ENCODE peak calls at places on chromosome 12, in seven cellular contexts. One of them, this sample, is unnamed.

GRCh38 chr12:59322473-59322872 is 273.4 kb upstream of the SLC16A7 start:
- DNase-seq in AG04450: no peak
- DNase-seq in BJ: no peak
- DNase-seq in lung: no peak
- DNase-seq in CD8-positive, alpha-beta T cell: no peak
- DNase-seq in MM.1S: no peak
- DNase-seq in A549: no peak
- DNase-seq in this sample: no peak

GRCh38 chr12:69415471-69416275 is 54.5 kb upstream of the FRS2 start:
- DNase-seq in AG04450: peak; percentile 88
- DNase-seq in BJ: peak; percentile 81
- DNase-seq in lung: peak; percentile 44
- DNase-seq in CD8-positive, alpha-beta T cell: no peak
- DNase-seq in MM.1S: peak; percentile 52
- DNase-seq in A549: peak; percentile 69
- DNase-seq in this sample: peak; percentile 81

GRCh38 chr12:119715268-119715620 is 47.3 kb downstream of the PRKAB1 start:
- DNase-seq in AG04450: no peak
- DNase-seq in BJ: no peak
- DNase-seq in lung: no peak
- DNase-seq in CD8-positive, alpha-beta T cell: no peak
- DNase-seq in MM.1S: no peak
- DNase-seq in A549: no peak
- DNase-seq in this sample: no peak

GRCh38 chr12:120397827-120398563 is 29.0 kb upstream of the MSI1 start:
- DNase-seq in AG04450: no peak
- DNase-seq in BJ: no peak
- DNase-seq in lung: no peak
- DNase-seq in CD8-positive, alpha-beta T cell: no peak
- DNase-seq in MM.1S: no peak
- DNase-seq in A549: no peak
- DNase-seq in this sample: no peak

GRCh38 chr12:91355150-91356006 is 172.8 kb upstream of the DCN start:
- DNase-seq in AG04450: peak; percentile 63
- DNase-seq in BJ: no peak
- DNase-seq in lung: peak; percentile 65
- DNase-seq in CD8-positive, alpha-beta T cell: peak; percentile 53
- DNase-seq in MM.1S: peak; percentile 73
- DNase-seq in A549: peak; percentile 71
- DNase-seq in this sample: no peak

GRCh38 chr12:45991289-45992249 is 1.2 kb upstream of the SCAF11 start:
- DNase-seq in AG04450: no peak
- DNase-seq in BJ: no peak
- DNase-seq in lung: peak; percentile 75
- DNase-seq in CD8-positive, alpha-beta T cell: peak; percentile 79
- DNase-seq in MM.1S: peak; percentile 81
- DNase-seq in A549: peak; percentile 77
- DNase-seq in this sample: no peak

GRCh38 chr12:91333966-91334365 is 151.3 kb upstream of the DCN start:
- DNase-seq in AG04450: no peak
- DNase-seq in BJ: no peak
- DNase-seq in lung: no peak
- DNase-seq in CD8-positive, alpha-beta T cell: no peak
- DNase-seq in MM.1S: no peak
- DNase-seq in A549: no peak
- DNase-seq in this sample: no peak

GRCh38 chr12:3432176-3432742 is 58.7 kb upstream of the PRMT8 start:
- DNase-seq in AG04450: no peak
- DNase-seq in BJ: no peak
- DNase-seq in lung: no peak
- DNase-seq in CD8-positive, alpha-beta T cell: no peak
- DNase-seq in MM.1S: peak; percentile 59
- DNase-seq in A549: no peak
- DNase-seq in this sample: no peak

GRCh38 chr12:131432532-131433260 is 278.2 kb upstream of the SFSWAP start:
- DNase-seq in AG04450: no peak
- DNase-seq in BJ: no peak
- DNase-seq in lung: no peak
- DNase-seq in CD8-positive, alpha-beta T cell: no peak
- DNase-seq in MM.1S: no peak
- DNase-seq in A549: no peak
- DNase-seq in this sample: no peak

GRCh38 chr12:57549909-57550627 is at the start of gene KIF5A:
- DNase-seq in AG04450: no peak
- DNase-seq in BJ: no peak
- DNase-seq in lung: no peak
- DNase-seq in CD8-positive, alpha-beta T cell: peak; percentile 75
- DNase-seq in MM.1S: peak; percentile 43
- DNase-seq in A549: no peak
- DNase-seq in this sample: no peak

GRCh38 chr12:99386907-99387306 is 260.6 kb upstream of the GARIN6 start:
- DNase-seq in AG04450: peak; percentile 1
- DNase-seq in BJ: no peak
- DNase-seq in lung: no peak
- DNase-seq in CD8-positive, alpha-beta T cell: no peak
- DNase-seq in MM.1S: peak; percentile 47
- DNase-seq in A549: peak; percentile 69
- DNase-seq in this sample: no peak

GRCh38 chr12:1309610-1310009 is 284.8 kb downstream of the FBXL14 start:
- DNase-seq in AG04450: no peak
- DNase-seq in BJ: no peak
- DNase-seq in lung: no peak
- DNase-seq in CD8-positive, alpha-beta T cell: no peak
- DNase-seq in MM.1S: no peak
- DNase-seq in A549: no peak
- DNase-seq in this sample: no peak

GRCh38 chr12:8146416-8146771 is 10.4 kb upstream of the ZNF705A start:
- DNase-seq in AG04450: no peak
- DNase-seq in BJ: no peak
- DNase-seq in lung: no peak
- DNase-seq in CD8-positive, alpha-beta T cell: no peak
- DNase-seq in MM.1S: no peak
- DNase-seq in A549: no peak
- DNase-seq in this sample: no peak

GRCh38 chr12:49776413-49776812 is 35.1 kb downstream of the TMBIM6 start:
- DNase-seq in AG04450: peak; percentile 56
- DNase-seq in BJ: no peak
- DNase-seq in lung: peak; percentile 69
- DNase-seq in CD8-positive, alpha-beta T cell: peak; percentile 61
- DNase-seq in MM.1S: peak; percentile 57
- DNase-seq in A549: peak; percentile 83
- DNase-seq in this sample: no peak

GRCh38 chr12:52254965-52255751 is 19.3 kb upstream of the KRT86 start:
- DNase-seq in AG04450: no peak
- DNase-seq in BJ: no peak
- DNase-seq in lung: no peak
- DNase-seq in CD8-positive, alpha-beta T cell: no peak
- DNase-seq in MM.1S: no peak
- DNase-seq in A549: no peak
- DNase-seq in this sample: no peak

GRCh38 chr12:110733857-110734373 is 8.8 kb downstream of the PPP1CC start:
- DNase-seq in AG04450: no peak
- DNase-seq in BJ: no peak
- DNase-seq in lung: no peak
- DNase-seq in CD8-positive, alpha-beta T cell: peak; percentile 27
- DNase-seq in MM.1S: no peak
- DNase-seq in A549: no peak
- DNase-seq in this sample: no peak

GRCh38 chr12:65725376-65725775 is 98.9 kb upstream of the HMGA2 start:
- DNase-seq in AG04450: no peak
- DNase-seq in BJ: no peak
- DNase-seq in lung: no peak
- DNase-seq in CD8-positive, alpha-beta T cell: no peak
- DNase-seq in MM.1S: no peak
- DNase-seq in A549: no peak
- DNase-seq in this sample: no peak

GRCh38 chr12:132366341-132366861 is 37.0 kb upstream of the GALNT9 start:
- DNase-seq in AG04450: no peak
- DNase-seq in BJ: no peak
- DNase-seq in lung: no peak
- DNase-seq in CD8-positive, alpha-beta T cell: no peak
- DNase-seq in MM.1S: no peak
- DNase-seq in A549: no peak
- DNase-seq in this sample: no peak

GRCh38 chr12:54232790-54233189 is 44.0 kb upstream of the SMUG1 start:
- DNase-seq in AG04450: no peak
- DNase-seq in BJ: no peak
- DNase-seq in lung: no peak
- DNase-seq in CD8-positive, alpha-beta T cell: no peak
- DNase-seq in MM.1S: no peak
- DNase-seq in A549: no peak
- DNase-seq in this sample: peak; percentile 63
- TF ChIP-seq CTCF in AG04450: peak; percentile 34
- TF ChIP-seq CTCF in BJ: peak; percentile 39
- TF ChIP-seq CTCF in lung: no peak
- TF ChIP-seq CTCF in CD8-positive, alpha-beta T cell: no peak
- TF ChIP-seq CTCF in MM.1S: no peak
- TF ChIP-seq CTCF in A549: no peak
- TF ChIP-seq CTCF in this sample: no peak

DNA sequence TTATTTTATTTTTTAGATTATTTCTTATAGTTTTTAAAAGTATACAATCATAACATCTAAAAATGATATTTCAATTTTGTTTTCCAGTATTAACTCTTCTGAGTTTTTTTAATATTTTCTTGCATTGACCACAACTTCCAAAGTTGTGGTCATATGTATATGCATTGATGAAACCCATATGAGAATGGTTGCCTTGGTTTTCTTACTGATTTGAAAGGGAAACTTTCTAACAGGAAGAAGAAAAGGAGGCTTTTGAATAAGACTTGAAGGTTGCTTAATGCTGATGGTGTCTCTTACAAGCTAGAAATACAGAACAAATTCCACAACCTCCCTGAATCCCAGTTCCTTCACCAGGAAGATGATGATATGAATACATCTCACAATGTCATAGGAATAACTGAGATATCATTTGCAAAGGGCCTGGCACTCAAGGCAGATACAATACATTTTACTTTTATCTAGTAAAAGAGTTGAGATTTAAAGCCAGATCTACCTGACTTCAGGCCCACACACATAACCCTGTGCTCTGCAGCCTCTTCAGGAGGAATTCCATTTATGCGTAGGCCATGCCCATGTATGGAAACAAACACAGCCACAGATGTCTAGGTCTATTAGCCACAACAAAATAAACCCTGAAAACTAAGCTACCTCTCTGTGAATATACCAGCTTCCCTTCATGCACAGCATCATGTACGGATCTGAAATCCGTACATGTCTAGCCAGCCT is 165.4 kb upstream of the PLEKHG7 start:
- DNase-seq in AG04450: no peak
- DNase-seq in BJ: no peak
- DNase-seq in lung: no peak
- DNase-seq in CD8-positive, alpha-beta T cell: no peak
- DNase-seq in MM.1S: peak; percentile 71
- DNase-seq in A549: no peak
- DNase-seq in this sample: no peak
- H3K4me3 ChIP-seq in AG04450: no peak overlapping the region
- H3K4me3 ChIP-seq in BJ: no peak overlapping the region
- H3K4me3 ChIP-seq in lung: no peak overlapping the region
- H3K4me3 ChIP-seq in CD8-positive, alpha-beta T cell: no peak overlapping the region
- H3K4me3 ChIP-seq in MM.1S: no peak overlapping the region
- H3K4me3 ChIP-seq in A549: no peak overlapping the region
- H3K4me3 ChIP-seq in this sample: no peak overlapping the region

GRCh38 chr12:105368047-105368646 is 37.7 kb downstream of the C12orf75 start:
- DNase-seq in AG04450: no peak
- DNase-seq in BJ: no peak
- DNase-seq in lung: no peak
- DNase-seq in CD8-positive, alpha-beta T cell: no peak
- DNase-seq in MM.1S: no peak
- DNase-seq in A549: no peak
- DNase-seq in this sample: no peak

GRCh38 chr12:105363890-105364289 is 33.4 kb downstream of the C12orf75 start:
- DNase-seq in AG04450: no peak
- DNase-seq in BJ: no peak
- DNase-seq in lung: no peak
- DNase-seq in CD8-positive, alpha-beta T cell: no peak
- DNase-seq in MM.1S: no peak
- DNase-seq in A549: no peak
- DNase-seq in this sample: no peak

GRCh38 chr12:105365231-105365630 is 34.7 kb downstream of the C12orf75 start:
- DNase-seq in AG04450: no peak
- DNase-seq in BJ: no peak
- DNase-seq in lung: no peak
- DNase-seq in CD8-positive, alpha-beta T cell: no peak
- DNase-seq in MM.1S: no peak
- DNase-seq in A549: no peak
- DNase-seq in this sample: no peak

DNA sequence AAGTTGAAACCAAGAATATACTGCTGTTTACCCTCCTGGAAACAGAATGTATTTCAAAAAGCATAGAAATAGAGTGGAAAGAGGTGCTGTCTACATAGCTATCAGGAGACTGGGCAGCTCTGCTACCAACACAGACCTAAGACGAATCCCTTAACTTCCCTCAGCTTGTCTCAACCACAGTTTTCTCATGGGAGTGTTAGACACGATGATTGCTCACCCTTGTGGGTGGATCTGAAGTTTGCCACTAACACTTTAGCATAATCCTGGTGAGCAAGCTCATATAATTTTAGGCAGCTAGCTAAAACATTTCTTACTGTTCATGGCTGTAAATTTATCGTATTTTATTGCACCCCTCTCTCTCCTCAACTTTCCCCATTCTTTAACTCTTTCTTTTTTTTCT is 38.5 kb downstream of the C12orf75 start:
- DNase-seq in AG04450: peak; percentile 38
- DNase-seq in BJ: no peak
- DNase-seq in lung: no peak
- DNase-seq in CD8-positive, alpha-beta T cell: no peak
- DNase-seq in MM.1S: no peak
- DNase-seq in A549: no peak
- DNase-seq in this sample: peak; percentile 53
- TF ChIP-seq CTCF in AG04450: peak; percentile 38
- TF ChIP-seq CTCF in BJ: peak; percentile 37
- TF ChIP-seq CTCF in lung: no peak
- TF ChIP-seq CTCF in CD8-positive, alpha-beta T cell: no peak
- TF ChIP-seq CTCF in MM.1S: no peak
- TF ChIP-seq CTCF in A549: no peak
- TF ChIP-seq CTCF in this sample: peak; percentile 28

GRCh38 chr12:76084277-76085158 is at the start of gene NAP1L1:
- DNase-seq in AG04450: peak; percentile 97
- DNase-seq in BJ: peak; percentile 86
- DNase-seq in lung: peak; percentile 96
- DNase-seq in CD8-positive, alpha-beta T cell: peak; percentile 96
- DNase-seq in MM.1S: peak; percentile 98
- DNase-seq in A549: peak; percentile 99
- DNase-seq in this sample: peak; percentile 87

GRCh38 chr12:76083761-76084276 is 666 bp downstream of the NAP1L1 start:
- DNase-seq in AG04450: peak; percentile 20
- DNase-seq in BJ: no peak
- DNase-seq in lung: peak; percentile 68
- DNase-seq in CD8-positive, alpha-beta T cell: peak; percentile 77
- DNase-seq in MM.1S: peak; percentile 77
- DNase-seq in A549: peak; percentile 73
- DNase-seq in this sample: no peak

GRCh38 chr12:76085159-76085868 is 829 bp upstream of the NAP1L1 start:
- DNase-seq in AG04450: no peak
- DNase-seq in BJ: no peak
- DNase-seq in lung: no peak
- DNase-seq in CD8-positive, alpha-beta T cell: no peak
- DNase-seq in MM.1S: peak; percentile 19
- DNase-seq in A549: peak; percentile 68
- DNase-seq in this sample: no peak

GRCh38 chr12:76081909-76082308 is 2.6 kb downstream of the NAP1L1 start:
- DNase-seq in AG04450: no peak
- DNase-seq in BJ: no peak
- DNase-seq in lung: no peak
- DNase-seq in CD8-positive, alpha-beta T cell: no peak
- DNase-seq in MM.1S: no peak
- DNase-seq in A549: no peak
- DNase-seq in this sample: no peak

GRCh38 chr12:76083246-76083735 is 1.2 kb downstream of the NAP1L1 start:
- DNase-seq in AG04450: no peak
- DNase-seq in BJ: no peak
- DNase-seq in lung: no peak
- DNase-seq in CD8-positive, alpha-beta T cell: no peak
- DNase-seq in MM.1S: no peak
- DNase-seq in A549: no peak
- DNase-seq in this sample: no peak
- H3K4me3 ChIP-seq in AG04450: peak overlapping the region; percentile 88
- H3K4me3 ChIP-seq in BJ: peak overlapping the region; percentile 89
- H3K4me3 ChIP-seq in lung: peak overlapping the region; percentile 83
- H3K4me3 ChIP-seq in CD8-positive, alpha-beta T cell: peak overlapping the region; percentile 69
- H3K4me3 ChIP-seq in MM.1S: peak overlapping the region; percentile 86
- H3K4me3 ChIP-seq in A549: peak overlapping the region; percentile 81
- H3K4me3 ChIP-seq in this sample: peak overlapping the region; percentile 80